ENCODE peak calls at places on chromosomes 7 and 10, in six cellular contexts. N, L, B, A, C and O are unnamed samples.

GRCh38 chr7:111654414-111654813 is 92.1 kb upstream of the IMMP2L start:
- DNase-seq in N (no peak), L (no peak), B (no peak), A (no peak), C (no peak), O (no peak)

GRCh38 chr7:24075426-24075810 is 208.6 kb upstream of the NPY start:
- DNase-seq in N (no peak), L (no peak), B (no peak), A (no peak), C (no peak), O (no peak)

GRCh38 chr7:47239927-47240570 is 341.9 kb downstream of the TNS3 start:
- DNase-seq in N (no peak), L (no peak), B (no peak), A (no peak), C (no peak), O (no peak)

GRCh38 chr7:3336042-3336665 is 35.1 kb downstream of the SDK1 start:
- DNase-seq in N (no peak), L (no peak), B (peak; percentile 54), A (no peak), C (no peak), O (no peak)

GRCh38 chr10:35025916-35026315 is 64.2 kb downstream of the CUL2 start:
- DNase-seq in N (no peak), L (no peak), B (no peak), A (no peak), C (peak; percentile 13), O (no peak)

GRCh38 chr7:114345494-114345893 is 69.1 kb upstream of the FOXP2 start:
- DNase-seq in N (no peak), L (peak; percentile 63), B (no peak), A (no peak), C (no peak), O (no peak)

GRCh38 chr7:3265388-3265787 is 35.7 kb upstream of the SDK1 start:
- DNase-seq in N (no peak), L (no peak), B (no peak), A (no peak), C (no peak), O (no peak)

GRCh38 chr10:110548002-110548401 is 19.5 kb upstream of the SMC3 start:
- DNase-seq in N (no peak), L (no peak), B (no peak), A (no peak), C (no peak), O (no peak)

GRCh38 chr10:35388197-35388596 is 51.9 kb downstream of the CCNY start:
- DNase-seq in N (no peak), L (no peak), B (peak; percentile 81), A (no peak), C (no peak), O (no peak)

GRCh38 chr10:13674645-13675588 is 88.2 kb downstream of the PRPF18 start:
- DNase-seq in N (no peak), L (no peak), B (no peak), A (no peak), C (no peak), O (no peak)

GRCh38 chr7:120985130-120985758 is 3.3 kb upstream of the CPED1 start:
- DNase-seq in N (no peak), L (peak; percentile 21), B (no peak), A (no peak), C (no peak), O (no peak)

GRCh38 chr7:72405389-72405788 is 6.7 kb downstream of the CALN1 start:
- DNase-seq in N (peak; percentile 88), L (peak; percentile 32), B (no peak), A (no peak), C (no peak), O (no peak)

GRCh38 chr7:16404631-16405030 is 16.7 kb downstream of the CRPPA start:
- DNase-seq in N (no peak), L (no peak), B (no peak), A (no peak), C (no peak), O (no peak)

GRCh38 chr10:123786896-123787295 is 104.7 kb downstream of the CPXM2 start:
- DNase-seq in N (no peak), L (no peak), B (no peak), A (no peak), C (no peak), O (no peak)

GRCh38 chr7:80334185-80334584 is 177.7 kb downstream of the GNAT3 start:
- DNase-seq in N (no peak), L (peak; percentile 49), B (no peak), A (no peak), C (no peak), O (no peak)